ENCODE peak calls at places on chromosome 3, in eight cellular contexts. C is neural crest cell, B is heart left ventricle, P is progenitor cell of endocrine pancreas, E is astrocyte of the cerebellum, X is AG04449, R is thyroid gland, O is cardiac fibroblast. K is an unnamed sample.

GRCh38 chr3:72390841-72391240 is 457.4 kb downstream of the SHQ1 start:
- DNase-seq in C (no peak), B (no peak), P (no peak), E (no peak), X (no peak), R (no peak), O (peak), K (no peak)

GRCh38 chr3:155525324-155525833 is 219.5 kb downstream of the PLCH1 start:
- DNase-seq in C (no peak), B (no peak), P (no peak), E (no peak), X (no peak), R (no peak), O (no peak), K (no peak)

GRCh38 chr3:107757140-107757539 is 234.4 kb downstream of the BBX start:
- DNase-seq in C (no peak), B (no peak), P (no peak), E (no peak), X (no peak), R (no peak), O (no peak), K (no peak)

GRCh38 chr3:27031476-27031875 is 337.7 kb downstream of the NEK10 start:
- DNase-seq in C (no peak), B (no peak), P (no peak), E (no peak), X (no peak), R (no peak), O (no peak), K (no peak)

GRCh38 chr3:130707914-130708601 is 38.6 kb downstream of the PIK3R4 start:
- DNase-seq in C (no peak), B (no peak), P (no peak), E (no peak), X (no peak), R (no peak), O (no peak), K (no peak)

GRCh38 chr3:146493221-146493620 is 23.9 kb upstream of the PLSCR2 start:
- DNase-seq in C (no peak), B (no peak), P (no peak), E (no peak), X (no peak), R (no peak), O (no peak), K (no peak)

GRCh38 chr3:16587047-16587702 is 18.0 kb downstream of the DAZL start:
- DNase-seq in C (no peak), B (no peak), P (no peak), E (no peak), X (no peak), R (no peak), O (no peak), K (no peak)

GRCh38 chr3:42707620-42708355 is 5.2 kb upstream of the HHATL start:
- DNase-seq in C (no peak), B (peak), P (no peak), E (no peak), X (no peak), R (no peak), O (no peak), K (no peak)

GRCh38 chr3:14170569-14171159 is 7.7 kb downstream of the XPC start:
- DNase-seq in C (no peak), B (no peak), P (no peak), E (no peak), X (peak), R (no peak), O (peak), K (no peak)

GRCh38 chr3:185688808-185689207 is 102.7 kb downstream of the SENP2 start:
- DNase-seq in C (peak), B (no peak), P (no peak), E (peak), X (peak), R (no peak), O (peak), K (no peak)

GRCh38 chr3:96706517-96706916 is 107.9 kb upstream of the EPHA6 start:
- DNase-seq in C (no peak), B (no peak), P (no peak), E (no peak), X (no peak), R (no peak), O (no peak), K (no peak)

GRCh38 chr3:151940481-151940880 is 67.0 kb downstream of the SUCNR1 start:
- DNase-seq in C (no peak), B (no peak), P (no peak), E (no peak), X (no peak), R (no peak), O (no peak), K (no peak)

GRCh38 chr3:14531856-14532395 is 8.2 kb downstream of the GRIP2 start:
- DNase-seq in C (no peak), B (peak), P (no peak), E (no peak), X (no peak), R (no peak), O (no peak), K (peak)

GRCh38 chr3:37872413-37873160 is 10.9 kb downstream of the CTDSPL start:
- DNase-seq in C (no peak), B (no peak), P (no peak), E (no peak), X (no peak), R (no peak), O (no peak), K (no peak)

GRCh38 chr3:86388848-86389247 is 602.1 kb downstream of the VGLL3 start:
- DNase-seq in C (peak), B (no peak), P (no peak), E (no peak), X (no peak), R (no peak), O (no peak), K (peak)
- TF ChIP-seq CTCF in C (peak), B (no peak), P (peak), E (no peak), X (no peak), R (no peak), O (no peak), K (peak)

GRCh38 chr3:140219161-140219745 is 284.3 kb downstream of the CLSTN2 start:
- DNase-seq in C (no peak), B (no peak), P (no peak), E (no peak), X (no peak), R (peak), O (no peak), K (no peak)

GRCh38 chr3:140219923-140220452 is 285.0 kb downstream of the CLSTN2 start:
- DNase-seq in C (no peak), B (no peak), P (no peak), E (no peak), X (no peak), R (no peak), O (no peak), K (no peak)

DNA sequence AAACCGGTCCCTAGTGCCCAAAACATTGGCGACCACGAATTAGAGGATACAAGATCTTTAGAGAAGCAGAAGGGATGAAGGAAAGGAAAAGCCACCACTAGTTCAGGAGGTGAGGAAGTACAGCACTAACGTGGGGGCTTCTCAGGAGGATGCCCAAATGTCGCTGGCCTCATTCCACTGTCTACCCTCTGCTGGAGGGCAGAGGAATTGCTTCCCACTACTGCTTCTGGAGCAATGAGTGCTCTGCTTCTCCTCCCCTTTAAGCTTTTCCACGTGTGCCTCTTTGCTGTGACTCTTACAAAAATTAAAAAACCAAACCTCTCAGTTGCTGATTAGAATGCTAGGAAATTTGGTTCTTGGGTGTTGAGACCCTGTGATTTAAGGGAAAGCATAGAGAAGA is 281.3 kb downstream of the CLSTN2 start:
- DNase-seq in C (no peak), B (no peak), P (no peak), E (no peak), X (no peak), R (no peak), O (no peak), K (no peak)
- TF ChIP-seq CTCF in C (peak), B (peak), P (peak), E (peak), X (peak), R (peak), O (peak), K (peak)

DNA sequence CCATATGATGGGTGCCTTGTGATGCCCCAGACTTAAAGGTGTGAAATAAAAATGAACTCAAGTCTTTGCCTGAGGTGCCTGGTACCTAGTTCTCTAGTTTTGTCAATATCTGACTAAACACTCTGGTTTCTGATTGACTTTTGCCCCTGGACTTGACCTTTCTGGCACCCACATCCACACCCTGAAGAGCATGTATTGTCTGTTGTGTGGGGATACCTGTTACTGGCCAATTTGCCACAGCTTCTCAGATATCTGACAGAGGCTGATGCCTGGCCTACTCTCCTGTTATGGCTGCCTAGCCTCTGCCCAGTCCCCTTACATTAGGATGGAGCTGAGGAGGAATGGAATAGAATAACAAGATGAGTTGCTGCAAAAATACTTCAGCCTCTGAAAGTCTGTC is 3.6 kb downstream of the ZBTB38 start:
- DNase-seq in C (no peak), B (no peak), P (no peak), E (no peak), X (no peak), R (no peak), O (no peak), K (no peak)
- TF ChIP-seq CTCF in C (no peak), B (no peak), P (no peak), E (no peak), X (no peak), R (no peak), O (no peak), K (no peak)

DNA sequence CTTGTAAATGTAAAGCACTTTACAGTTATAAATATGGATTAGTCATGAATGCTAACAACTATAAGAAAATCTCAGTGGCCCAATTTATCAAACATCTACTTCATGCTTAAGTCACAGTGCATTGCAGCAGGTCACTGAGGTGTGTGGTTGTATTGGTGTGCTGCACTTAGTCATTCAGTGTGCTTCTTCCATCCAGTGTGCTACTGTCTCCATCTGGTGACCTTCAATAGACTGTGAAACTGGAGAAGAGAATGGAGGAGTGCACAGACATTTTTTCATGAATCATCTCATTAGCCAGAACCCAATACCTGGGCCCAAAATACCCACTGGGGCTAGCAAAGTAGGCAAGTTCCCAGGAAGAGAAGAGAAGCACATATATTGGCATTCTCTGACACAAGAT is 199.6 kb downstream of the SHOX2 start:
- DNase-seq in C (no peak), B (no peak), P (no peak), E (no peak), X (no peak), R (no peak), O (peak), K (no peak)
- TF ChIP-seq CTCF in C (no peak), B (no peak), P (no peak), E (no peak), X (peak), R (no peak), O (no peak), K (no peak)

GRCh38 chr3:82790307-82791097 is 1029.1 kb upstream of the GBE1 start:
- DNase-seq in C (no peak), B (peak), P (no peak), E (no peak), X (no peak), R (no peak), O (no peak), K (no peak)

GRCh38 chr3:82796765-82797164 is 1035.3 kb upstream of the GBE1 start:
- DNase-seq in C (no peak), B (no peak), P (no peak), E (no peak), X (no peak), R (no peak), O (no peak), K (no peak)

GRCh38 chr3:82791241-82791640 is 1029.8 kb upstream of the GBE1 start:
- DNase-seq in C (no peak), B (no peak), P (no peak), E (no peak), X (no peak), R (no peak), O (no peak), K (no peak)
- TF ChIP-seq CTCF in C (no peak), B (no peak), P (no peak), E (no peak), X (no peak), R (no peak), O (no peak), K (no peak)

GRCh38 chr3:10280177-10280529 is 12.6 kb downstream of the GHRL start:
- DNase-seq in C (no peak), B (no peak), P (no peak), E (no peak), X (no peak), R (no peak), O (no peak), K (no peak)
- TF ChIP-seq CTCF in C (no peak), B (no peak), P (peak), E (no peak), X (no peak), R (no peak), O (no peak), K (no peak)

GRCh38 chr3:170117134-170117533 is 64.4 kb downstream of the PHC3 start:
- DNase-seq in C (no peak), B (no peak), P (no peak), E (no peak), X (no peak), R (no peak), O (peak), K (no peak)
- TF ChIP-seq CTCF in C (peak), B (no peak), P (peak), E (peak), X (peak), R (no peak), O (peak), K (peak)

GRCh38 chr3:64188810-64189560 is 36.3 kb downstream of the PRICKLE2 start:
- DNase-seq in C (no peak), B (no peak), P (no peak), E (peak), X (peak), R (peak), O (peak), K (no peak)
- TF ChIP-seq CTCF in C (no peak), B (no peak), P (no peak), E (no peak), X (no peak), R (no peak), O (no peak), K (no peak)